ENCODE peak calls at places on chromosome 4, in five cellular contexts. Q, D, E, M and R are unnamed samples. For H3K4me1, the result is how much of the 10 kb centered on the place peaks cover.

GRCh38 chr4:165874799-165875371 is 1.8 kb downstream of the TLL1 start:
- DNase-seq in Q (peak), D (no peak), E (no peak), M (peak), R (peak)

GRCh38 chr4:7779194-7779768 is 160.4 kb downstream of the AFAP1 start:
- DNase-seq in Q (no peak), D (peak), E (no peak), M (no peak), R (peak)

GRCh38 chr4:164824581-164824980 is 52.4 kb upstream of the APELA start:
- DNase-seq in Q (no peak), D (no peak), E (no peak), M (no peak), R (no peak)

GRCh38 chr4:69617083-69617694 is 22.3 kb downstream of the UGT2A2 start:
- DNase-seq in Q (no peak), D (no peak), E (no peak), M (no peak), R (no peak)

GRCh38 chr4:137980641-137981040 is 261.5 kb downstream of the SLC7A11 start:
- DNase-seq in Q (no peak), D (no peak), E (no peak), M (no peak), R (no peak)

GRCh38 chr4:182202650-182203049 is 40.6 kb upstream of the TENM3 start:
- DNase-seq in Q (no peak), D (no peak), E (no peak), M (no peak), R (no peak)

GRCh38 chr4:68883870-68884269 is 67.7 kb downstream of the UGT2A3 start:
- DNase-seq in Q (no peak), D (no peak), E (no peak), M (no peak), R (no peak)

GRCh38 chr4:188109157-188109755 is at the start of gene TRIML2:
- DNase-seq in Q (no peak), D (no peak), E (no peak), M (no peak), R (no peak)

GRCh38 chr4:113106076-113106475 is 56.6 kb downstream of the ANK2 start:
- DNase-seq in Q (no peak), D (no peak), E (no peak), M (no peak), R (no peak)

GRCh38 chr4:88623097-88623496 is 30.8 kb downstream of the HERC3 start:
- DNase-seq in Q (no peak), D (no peak), E (no peak), M (no peak), R (no peak)

GRCh38 chr4:77990904-77991358 is 66.2 kb upstream of the FRAS1 start:
- DNase-seq in Q (no peak), D (no peak), E (no peak), M (no peak), R (no peak)

GRCh38 chr4:22515888-22516541 is at the start of gene ADGRA3:
- DNase-seq in Q (peak), D (peak), E (no peak), M (peak), R (peak)

GRCh38 chr4:142549726-142550463 is 296.2 kb downstream of the INPP4B start:
- DNase-seq in Q (peak), D (no peak), E (no peak), M (no peak), R (no peak)

GRCh38 chr4:108170729-108171540 is 2.2 kb upstream of the LEF1 start:
- DNase-seq in Q (no peak), D (no peak), E (no peak), M (no peak), R (no peak)

GRCh38 chr4:122221322-122221721 is 69.2 kb downstream of the BLTP1 start:
- DNase-seq in Q (no peak), D (no peak), E (no peak), M (no peak), R (no peak)

GRCh38 chr4:140252144-140252741 is 98.3 kb upstream of the MAML3 start:
- DNase-seq in Q (peak), D (peak), E (no peak), M (no peak), R (no peak)

GRCh38 chr4:6019316-6020263 is 1.4 kb upstream of the C4orf50 start:
- DNase-seq in Q (peak), D (peak), E (no peak), M (no peak), R (no peak)

GRCh38 chr4:21242163-21242562 is 541.9 kb downstream of the PACRGL start:
- DNase-seq in Q (no peak), D (no peak), E (no peak), M (no peak), R (no peak)

GRCh38 chr4:122219356-122219755 is 67.2 kb downstream of the BLTP1 start:
- DNase-seq in Q (no peak), D (no peak), E (no peak), M (no peak), R (no peak)

GRCh38 chr4:175891231-175891630 is 79.2 kb upstream of the GPM6A start:
- DNase-seq in Q (no peak), D (no peak), E (no peak), M (no peak), R (no peak)

GRCh38 chr4:123587983-123588494 is 191.4 kb downstream of the SPRY1 start:
- DNase-seq in Q (peak), D (peak), E (no peak), M (no peak), R (no peak)

GRCh38 chr4:169013396-169013795 is 3.3 kb upstream of the CBR4 start:
- DNase-seq in Q (no peak), D (no peak), E (no peak), M (no peak), R (no peak)

GRCh38 chr4:169008478-169008877 is 1.6 kb downstream of the CBR4 start:
- DNase-seq in Q (no peak), D (no peak), E (no peak), M (no peak), R (no peak)

GRCh38 chr4:169009281-169010124 is 552 bp downstream of the CBR4 start:
- DNase-seq in Q (peak), D (peak), E (peak), M (peak), R (peak)

GRCh38 chr4:169012049-169012448 is 2.0 kb upstream of the CBR4 start:
- DNase-seq in Q (no peak), D (no peak), E (no peak), M (no peak), R (no peak)

GRCh38 chr4:169010125-169011023 is at the start of gene CBR4:
- DNase-seq in Q (peak), D (peak), E (peak), M (peak), R (peak)
- TF ChIP-seq CTCF in Q (peak), D (no peak), E (peak), M (peak), R (no peak)

GRCh38 chr4:102594000-102594399 is 92.8 kb downstream of the NFKB1 start:
- DNase-seq in Q (no peak), D (no peak), E (no peak), M (no peak), R (no peak)

GRCh38 chr4:102598102-102598758 is 97.1 kb downstream of the NFKB1 start:
- DNase-seq in Q (no peak), D (no peak), E (no peak), M (no peak), R (no peak)

GRCh38 chr4:102589743-102590142 is 88.6 kb downstream of the NFKB1 start:
- DNase-seq in Q (no peak), D (no peak), E (no peak), M (no peak), R (no peak)

GRCh38 chr4:102598759-102599379 is 97.7 kb downstream of the NFKB1 start:
- DNase-seq in Q (no peak), D (no peak), E (no peak), M (no peak), R (no peak)

DNA sequence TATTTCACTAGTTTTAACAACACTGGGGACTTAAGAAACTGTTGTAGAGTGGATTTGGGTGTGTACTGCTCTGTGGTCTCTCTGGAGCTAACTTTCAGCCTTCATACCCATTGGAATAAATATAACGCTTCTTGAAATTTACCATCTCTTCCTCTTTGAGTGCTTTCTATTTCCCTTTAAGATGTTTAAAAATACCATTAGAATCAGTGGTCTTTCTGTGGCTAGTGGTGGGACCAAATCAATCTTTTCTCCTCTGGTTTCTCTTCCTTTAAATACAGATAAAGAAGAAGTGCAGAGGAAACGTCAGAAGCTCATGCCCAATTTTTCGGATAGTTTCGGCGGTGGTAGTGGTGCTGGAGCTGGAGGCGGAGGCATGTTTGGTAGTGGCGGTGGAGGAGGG is 92.0 kb downstream of the NFKB1 start:
- DNase-seq in Q (no peak), D (no peak), E (no peak), M (peak), R (no peak)
- H3K4me1 ChIP-seq in Q (under half), D (under half), E (under half), M (under half), R (under half)

GRCh38 chr4:71188951-71189350 is 149.9 kb upstream of the SLC4A4 start:
- DNase-seq in Q (no peak), D (no peak), E (no peak), M (no peak), R (no peak)

GRCh38 chr4:71186257-71186565 is 152.6 kb upstream of the SLC4A4 start:
- DNase-seq in Q (no peak), D (no peak), E (no peak), M (no peak), R (no peak)

GRCh38 chr4:71188197-71188625 is 150.6 kb upstream of the SLC4A4 start:
- DNase-seq in Q (no peak), D (no peak), E (no peak), M (no peak), R (no peak)

GRCh38 chr4:71187399-71188196 is 151.2 kb upstream of the SLC4A4 start:
- DNase-seq in Q (peak), D (no peak), E (no peak), M (no peak), R (peak)

GRCh38 chr4:71186566-71187398 is 152.0 kb upstream of the SLC4A4 start:
- DNase-seq in Q (peak), D (peak), E (no peak), M (peak), R (peak)
- TF ChIP-seq POLR2A in Q (peak), D (peak), E (peak), M (peak), R (peak)

GRCh38 chr4:38055566-38055965 is 95.4 kb downstream of the PTTG2 start:
- DNase-seq in Q (no peak), D (no peak), E (no peak), M (no peak), R (no peak)
- TF ChIP-seq CTCF in Q (no peak), D (no peak), E (no peak), M (no peak), R (no peak)

GRCh38 chr4:74173321-74173720 is 15.4 kb downstream of the MTHFD2L start:
- DNase-seq in Q (no peak), D (no peak), E (no peak), M (no peak), R (no peak)
- H3K4me1 ChIP-seq in Q (under half), D (under half), E (under half), M (under half), R (under half)

GRCh38 chr4:56908206-56909082 is 744 bp downstream of the REST start:
- DNase-seq in Q (peak), D (peak), E (peak), M (peak), R (peak)

GRCh38 chr4:56907009-56907408 is 691 bp upstream of the REST start:
- DNase-seq in Q (no peak), D (no peak), E (no peak), M (no peak), R (no peak)

GRCh38 chr4:56906534-56906933 is 1.2 kb upstream of the REST start:
- DNase-seq in Q (no peak), D (no peak), E (no peak), M (no peak), R (no peak)

GRCh38 chr4:56909083-56909981 is 1.6 kb downstream of the REST start:
- DNase-seq in Q (peak), D (peak), E (peak), M (no peak), R (peak)

DNA sequence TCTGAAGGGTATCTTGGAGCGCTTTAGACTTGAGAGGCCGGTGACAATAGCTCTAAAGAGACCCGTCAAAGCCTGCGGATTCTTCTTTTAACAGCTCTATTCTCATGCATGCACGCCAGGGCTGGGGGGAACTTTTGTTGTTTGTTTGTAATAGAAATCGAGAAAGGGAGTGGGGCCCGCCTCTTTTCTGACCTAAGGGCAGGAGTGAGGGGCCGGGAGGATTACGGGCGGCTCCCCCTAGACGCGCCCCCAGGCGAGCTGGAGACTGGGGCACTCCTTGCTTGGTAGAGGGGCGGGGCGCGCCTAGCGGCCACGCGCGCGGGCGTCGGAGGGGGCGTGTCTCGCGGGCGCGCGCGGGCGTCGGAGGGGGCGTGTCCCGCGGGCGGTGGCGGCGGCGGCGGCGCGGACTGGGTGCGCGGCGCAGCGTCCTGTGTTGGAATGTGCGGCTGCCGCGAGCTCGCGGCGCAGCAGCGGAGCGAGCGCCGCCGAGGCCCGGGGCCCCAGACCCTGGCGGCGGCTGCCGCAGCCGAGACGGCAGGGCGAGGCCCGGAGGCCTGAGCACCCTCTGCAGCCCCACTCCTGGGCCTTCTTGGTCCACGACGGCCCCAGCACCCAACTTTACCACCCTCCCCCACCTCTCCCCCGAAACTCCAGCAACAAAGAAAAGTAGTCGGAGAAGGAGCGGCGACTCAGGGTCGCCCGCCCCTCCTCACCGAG is at the start of gene REST:
- DNase-seq in Q (peak), D (peak), E (peak), M (peak), R (peak)
- TF ChIP-seq POLR2A in Q (peak), D (peak), E (no peak), M (peak), R (peak)

DNA sequence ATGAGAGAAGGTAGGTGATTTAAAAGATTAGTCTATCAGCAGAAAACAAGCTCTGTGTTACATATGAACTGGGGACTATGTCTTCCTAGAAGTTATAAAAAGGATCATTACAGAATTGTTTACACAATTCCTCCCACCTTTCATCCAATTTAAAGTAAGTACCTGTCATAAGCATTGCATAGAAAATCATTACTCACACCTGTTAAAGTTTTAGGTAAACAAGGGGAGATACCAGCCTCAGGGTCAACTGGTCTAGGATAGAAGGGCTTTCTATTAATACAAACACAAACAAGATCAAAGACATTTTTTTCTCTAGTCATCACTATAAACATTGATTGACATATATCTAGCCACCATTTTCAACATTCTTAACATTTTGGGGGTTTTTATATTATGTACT is 333.9 kb downstream of the ARHGAP24 start:
- DNase-seq in Q (no peak), D (no peak), E (no peak), M (no peak), R (no peak)
- TF ChIP-seq CTCF in Q (no peak), D (no peak), E (no peak), M (no peak), R (no peak)

GRCh38 chr4:1198070-1198844 is 25.9 kb upstream of the SPON2 start:
- DNase-seq in Q (no peak), D (peak), E (peak), M (peak), R (no peak)

GRCh38 chr4:1201851-1202525 is 29.6 kb upstream of the SPON2 start:
- DNase-seq in Q (peak), D (peak), E (peak), M (no peak), R (peak)

GRCh38 chr4:1199556-1200331 is 27.4 kb upstream of the SPON2 start:
- DNase-seq in Q (no peak), D (peak), E (peak), M (peak), R (no peak)

GRCh38 chr4:1202526-1203378 is 30.4 kb upstream of the SPON2 start:
- DNase-seq in Q (no peak), D (peak), E (peak), M (peak), R (no peak)

DNA sequence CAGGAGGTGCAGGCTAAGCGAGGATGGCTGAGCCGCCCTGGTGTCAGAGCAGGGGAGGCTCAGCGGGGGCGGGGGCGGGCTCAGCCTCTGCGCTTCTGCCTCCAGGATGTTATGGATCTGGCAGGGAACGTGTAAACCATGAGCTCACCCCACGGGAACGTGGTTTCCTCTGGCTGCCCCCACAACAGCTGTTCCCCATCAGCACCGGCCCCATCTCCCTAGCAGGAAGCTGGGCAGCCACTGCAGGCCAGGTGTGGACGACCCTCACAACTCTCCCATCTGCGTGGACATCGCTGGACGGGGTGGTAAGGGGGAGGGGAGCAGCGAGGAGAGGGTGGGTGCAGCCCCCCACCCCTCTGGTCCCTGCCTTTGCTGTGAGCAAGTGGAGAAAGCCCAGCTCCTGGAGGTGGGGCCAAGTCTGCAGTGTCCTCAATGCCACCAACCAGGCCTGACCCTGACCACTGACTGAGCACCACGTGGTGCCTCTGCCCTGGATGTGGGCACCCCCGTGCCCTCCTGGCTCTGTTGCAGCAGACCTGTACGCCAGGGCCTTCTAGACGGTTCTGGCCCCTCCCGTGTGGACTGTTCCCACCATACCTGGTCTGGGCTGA is 28.1 kb upstream of the SPON2 start:
- DNase-seq in Q (peak), D (peak), E (peak), M (peak), R (peak)
- H3K4me1 ChIP-seq in Q (under half), D (under half), E (under half), M (half or more), R (under half)

GRCh38 chr4:38857354-38858096 is 908 bp upstream of the TLR6 start:
- DNase-seq in Q (no peak), D (peak), E (peak), M (no peak), R (no peak)
- TF ChIP-seq POLR2A in Q (peak), D (no peak), E (no peak), M (peak), R (no peak)